ENCODE peak calls at places on chromosomes 5 and 9, in eight cellular contexts. G, Y, B, Q, E, V, I and X are unnamed samples.

GRCh38 chr9:136599074-136599531 is 53.3 kb upstream of the NOTCH1 start:
- DNase-seq in Y (no peak), E (no peak), V (no peak), I (no peak), B (no peak), G (no peak), Q (no peak), X (no peak)

GRCh38 chr9:28770827-28771226 is 1197.5 kb upstream of the C9orf72 start:
- DNase-seq in G (no peak), B (no peak), E (no peak), V (peak; percentile 72), I (no peak), Y (no peak), Q (no peak), X (no peak)

GRCh38 chr9:76571288-76572204 is 112.6 kb downstream of the GCNT1 start:
- DNase-seq in Q (no peak), E (no peak), B (peak; percentile 24), I (no peak), G (peak; percentile 39), V (no peak), Y (no peak), X (peak; percentile 30)

GRCh38 chr5:179325296-179326031 is 19.8 kb downstream of the ADAMTS2 start:
- DNase-seq in G (no peak), Y (no peak), E (no peak), V (no peak), I (no peak), Q (no peak), B (no peak), X (no peak)

GRCh38 chr5:95392593-95393182 is 1.5 kb downstream of the FAM81B start:
- DNase-seq in I (no peak), Y (peak; percentile 75), V (no peak), E (peak; percentile 17), B (no peak), Q (no peak), G (peak; percentile 2), X (peak; percentile 23)

GRCh38 chr5:143933434-143933833 is 121.5 kb downstream of the HMHB1 start:
- DNase-seq in I (no peak), Y (no peak), Q (no peak), G (peak; percentile 25), B (no peak), E (no peak), V (no peak), X (no peak)

GRCh38 chr5:1651250-1651649 is 127.5 kb upstream of the LPCAT1 start:
- DNase-seq in G (no peak), E (no peak), Q (no peak), V (no peak), I (no peak), B (no peak), Y (no peak), X (no peak)

GRCh38 chr9:74887981-74888370 is 255 bp upstream of the TRPM6 start:
- DNase-seq in I (no peak), Q (no peak), G (no peak), Y (no peak), E (no peak), V (no peak), B (no peak), X (no peak)

GRCh38 chr5:18314192-18314778 is 680.0 kb downstream of the TAF11L14 start:
- DNase-seq in E (peak; percentile 5), Q (no peak), B (no peak), G (peak; percentile 30), Y (no peak), I (peak; percentile 12), V (peak; percentile 35), X (peak; percentile 75)

GRCh38 chr5:127849891-127850290 is 146.7 kb downstream of the CCDC192 start:
- DNase-seq in G (no peak), Q (no peak), I (no peak), V (peak; percentile 87), E (no peak), B (no peak), Y (no peak), X (no peak)

GRCh38 chr5:76689321-76690026 is 26.5 kb upstream of the F2R start:
- DNase-seq in Q (no peak), Y (peak; percentile 92), G (peak; percentile 97), V (no peak), I (no peak), E (peak; percentile 99), B (no peak), X (peak; percentile 87)

GRCh38 chr9:78612089-78612488 is 315.2 kb downstream of the PSAT1 start:
- DNase-seq in B (no peak), G (peak; percentile 88), Q (no peak), V (no peak), Y (no peak), I (no peak), E (peak; percentile 63), X (peak; percentile 56)

GRCh38 chr5:135053278-135053677 is 19.2 kb upstream of the PITX1 start:
- DNase-seq in Y (no peak), Q (no peak), B (peak; percentile 61), V (no peak), I (no peak), G (no peak), E (no peak), X (no peak)

GRCh38 chr5:63596254-63596653 is 366.0 kb downstream of the HTR1A start:
- DNase-seq in Y (no peak), I (no peak), Q (no peak), E (no peak), G (no peak), B (no peak), V (no peak), X (no peak)

GRCh38 chr9:99143661-99144060 is 38.7 kb downstream of the TGFBR1 start:
- DNase-seq in Y (no peak), Q (no peak), E (no peak), V (no peak), G (peak; percentile 56), I (no peak), B (no peak), X (no peak)

GRCh38 chr5:89847743-89848142 is 561.8 kb downstream of the CETN3 start:
- DNase-seq in I (no peak), Q (no peak), E (peak; percentile 75), B (no peak), V (peak; percentile 40), Y (no peak), G (no peak), X (peak; percentile 17)

GRCh38 chr5:62692946-62693713 is 114.5 kb downstream of the LRRC70 start:
- DNase-seq in Q (no peak), Y (no peak), E (no peak), V (no peak), G (no peak), B (no peak), I (no peak), X (no peak)

GRCh38 chr5:33713087-33713486 is 178.7 kb downstream of the ADAMTS12 start:
- DNase-seq in B (no peak), Y (no peak), Q (no peak), G (no peak), V (no peak), E (no peak), I (no peak), X (no peak)

GRCh38 chr5:10672285-10673044 is 88.6 kb downstream of the DAP start:
- DNase-seq in G (no peak), V (no peak), B (no peak), I (no peak), Q (no peak), Y (no peak), E (no peak), X (no peak)